ENCODE peak calls at places on chromosomes 3 and 15, in four cellular contexts. F is WTC11, T is HepG2, V is K562. U is an unnamed sample.

GRCh38 chr15:84921121-84921520 is 36.7 kb downstream of the SLC28A1 start:
- DNase-seq in F (no peak), T (no peak), V (no peak), U (no peak)

GRCh38 chr3:182603501-182603900 is 189.8 kb upstream of the ATP11B start:
- DNase-seq in F (no peak), T (no peak), V (no peak), U (no peak)

GRCh38 chr3:99373088-99373875 is 265.1 kb upstream of the COL8A1 start:
- DNase-seq in F (no peak), T (no peak), V (no peak), U (no peak)

GRCh38 chr3:134709563-134710312 is 58.9 kb upstream of the KY start:
- DNase-seq in F (no peak), T (no peak), V (no peak), U (no peak)

GRCh38 chr3:119664850-119665379 is 4.5 kb upstream of the POPDC2 start:
- DNase-seq in F (no peak), T (peak), V (no peak), U (peak)

GRCh38 chr3:169965562-169965961 is 1.0 kb upstream of the SEC62 start:
- DNase-seq in F (no peak), T (no peak), V (no peak), U (no peak)

GRCh38 chr3:26202169-26202568 is 412.3 kb downstream of the OXSM start:
- DNase-seq in F (no peak), T (no peak), V (no peak), U (no peak)

GRCh38 chr3:114595521-114596028 is 301.7 kb downstream of the TIGIT start:
- DNase-seq in F (no peak), T (peak), V (no peak), U (no peak)

GRCh38 chr3:126135056-126135397 is 45.4 kb downstream of the ALDH1L1 start:
- DNase-seq in F (peak), T (no peak), V (no peak), U (no peak)

GRCh38 chr3:47323431-47324277 is 40.9 kb downstream of the KLHL18 start:
- DNase-seq in F (no peak), T (no peak), V (peak), U (no peak)

GRCh38 chr3:23648326-23648964 is 157.3 kb upstream of the UBE2E1 start:
- DNase-seq in F (no peak), T (no peak), V (no peak), U (peak)

GRCh38 chr3:191366675-191367074 is 36.3 kb upstream of the UTS2B start:
- DNase-seq in F (no peak), T (no peak), V (peak), U (no peak)

GRCh38 chr15:81809543-81809942 is 236.3 kb downstream of the MEX3B start:
- DNase-seq in F (peak), T (peak), V (no peak), U (peak)

GRCh38 chr3:52532838-52533622 is 627 bp downstream of the NT5DC2 start:
- DNase-seq in F (peak), T (no peak), V (peak), U (no peak)

GRCh38 chr3:81920805-81921204 is 159.4 kb upstream of the GBE1 start:
- DNase-seq in F (no peak), T (no peak), V (no peak), U (no peak)

GRCh38 chr15:66945286-66945685 is 120.1 kb upstream of the SMAD3 start:
- DNase-seq in F (no peak), T (no peak), V (no peak), U (no peak)

GRCh38 chr15:98286831-98287230 is 326.3 kb downstream of the ARRDC4 start:
- DNase-seq in F (no peak), T (no peak), V (no peak), U (no peak)

GRCh38 chr3:105866656-105867653 is 1.9 kb downstream of the CBLB start:
- DNase-seq in F (no peak), T (peak), V (peak), U (no peak)

GRCh38 chr3:124256156-124256555 is 264.2 kb upstream of the ROPN1 start:
- DNase-seq in F (no peak), T (no peak), V (no peak), U (no peak)

GRCh38 chr3:9595877-9596276 is 42.3 kb upstream of the LHFPL4 start:
- DNase-seq in F (no peak), T (no peak), V (no peak), U (no peak)

GRCh38 chr3:24678441-24678865 is 183.8 kb upstream of the THRB start:
- DNase-seq in F (no peak), T (no peak), V (no peak), U (no peak)

GRCh38 chr3:171284308-171285075 is 175.7 kb downstream of the TNIK start:
- DNase-seq in F (no peak), T (no peak), V (no peak), U (peak)

GRCh38 chr3:72606005-72606800 is 242.0 kb downstream of the SHQ1 start:
- DNase-seq in F (no peak), T (peak), V (no peak), U (no peak)

GRCh38 chr15:70936326-70936725 is 43.7 kb downstream of the LRRC49 start:
- DNase-seq in F (no peak), T (no peak), V (no peak), U (no peak)

GRCh38 chr15:51161491-51162260 is 67.0 kb upstream of the TNFAIP8L3 start:
- DNase-seq in F (no peak), T (no peak), V (no peak), U (no peak)

GRCh38 chr3:140186421-140186920 is 251.5 kb downstream of the CLSTN2 start:
- DNase-seq in F (no peak), T (no peak), V (no peak), U (no peak)

GRCh38 chr3:14200276-14200675 is 21.7 kb downstream of the LSM3 start:
- DNase-seq in F (no peak), T (no peak), V (no peak), U (no peak)

GRCh38 chr15:99435138-99435695 is 130.6 kb upstream of the MEF2A start:
- DNase-seq in F (no peak), T (no peak), V (no peak), U (no peak)

GRCh38 chr3:69364354-69364753 is 21.5 kb downstream of the FRMD4B start:
- DNase-seq in F (no peak), T (no peak), V (no peak), U (no peak)

GRCh38 chr15:33994005-33994615 is 25.8 kb downstream of the CHRM5 start:
- DNase-seq in F (peak), T (peak), V (no peak), U (peak)

GRCh38 chr3:165820685-165821123 is 16.5 kb downstream of the BCHE start:
- DNase-seq in F (no peak), T (no peak), V (no peak), U (no peak)

GRCh38 chr15:87877114-87877810 is 379.3 kb downstream of the NTRK3 start:
- DNase-seq in F (no peak), T (no peak), V (peak), U (peak)

DNA sequence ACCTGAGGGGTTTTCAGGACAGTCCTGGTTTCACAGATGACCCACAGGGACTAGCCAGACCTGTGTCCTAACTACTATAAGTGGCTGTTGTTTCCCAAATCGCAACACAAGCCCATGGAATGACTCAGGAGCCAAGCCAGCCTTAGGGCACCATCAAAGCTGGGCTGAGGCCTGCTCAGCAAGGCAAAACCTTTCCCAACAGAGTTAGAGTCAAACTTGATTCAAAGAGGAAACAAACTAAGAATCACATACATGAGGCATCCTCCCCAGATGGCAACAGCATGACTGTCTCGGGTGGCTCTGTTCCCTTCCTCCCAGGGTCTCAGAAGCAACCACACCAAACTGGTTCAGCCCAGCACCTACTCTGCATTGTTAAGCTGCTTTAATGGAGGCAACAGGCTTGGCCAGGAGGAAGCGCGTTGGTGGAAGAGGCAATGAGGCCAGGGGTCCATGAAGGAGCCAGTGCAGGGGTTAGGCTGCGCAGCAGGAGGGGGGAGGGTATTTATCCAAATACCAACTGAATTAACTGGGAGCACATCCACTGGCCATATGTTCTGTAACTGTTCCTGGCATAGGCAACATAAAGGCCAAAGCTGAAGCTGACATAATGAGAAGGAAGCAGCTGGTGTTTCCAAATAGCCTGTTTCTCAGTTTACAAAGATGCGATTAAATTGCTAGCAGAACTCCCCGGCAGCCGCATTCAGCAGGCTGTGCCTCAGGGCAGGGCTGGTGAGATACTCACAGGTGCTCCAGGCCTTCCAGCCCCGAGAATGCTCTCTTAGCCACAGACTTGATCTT is 102.4 kb downstream of the LRIG1 start:
- DNase-seq in F (no peak), T (no peak), V (no peak), U (no peak)
- TF ChIP-seq NR3C1 in F (no peak), T (no peak), V (no peak), U (no peak)

GRCh38 chr3:19250959-19251610 is 102.8 kb downstream of the KCNH8 start:
- DNase-seq in F (peak), T (peak), V (no peak), U (no peak)
- TF ChIP-seq NR3C1 in F (no peak), T (no peak), V (no peak), U (no peak)

GRCh38 chr3:142029052-142029642 is 120.2 kb downstream of the TFDP2 start:
- DNase-seq in F (no peak), T (no peak), V (peak), U (no peak)

GRCh38 chr3:142027295-142027694 is 122.0 kb downstream of the TFDP2 start:
- DNase-seq in F (no peak), T (no peak), V (no peak), U (no peak)

GRCh38 chr3:142029791-142030190 is 119.6 kb downstream of the TFDP2 start:
- DNase-seq in F (no peak), T (no peak), V (no peak), U (no peak)

GRCh38 chr3:142027713-142028112 is 121.6 kb downstream of the TFDP2 start:
- DNase-seq in F (no peak), T (no peak), V (no peak), U (no peak)

DNA sequence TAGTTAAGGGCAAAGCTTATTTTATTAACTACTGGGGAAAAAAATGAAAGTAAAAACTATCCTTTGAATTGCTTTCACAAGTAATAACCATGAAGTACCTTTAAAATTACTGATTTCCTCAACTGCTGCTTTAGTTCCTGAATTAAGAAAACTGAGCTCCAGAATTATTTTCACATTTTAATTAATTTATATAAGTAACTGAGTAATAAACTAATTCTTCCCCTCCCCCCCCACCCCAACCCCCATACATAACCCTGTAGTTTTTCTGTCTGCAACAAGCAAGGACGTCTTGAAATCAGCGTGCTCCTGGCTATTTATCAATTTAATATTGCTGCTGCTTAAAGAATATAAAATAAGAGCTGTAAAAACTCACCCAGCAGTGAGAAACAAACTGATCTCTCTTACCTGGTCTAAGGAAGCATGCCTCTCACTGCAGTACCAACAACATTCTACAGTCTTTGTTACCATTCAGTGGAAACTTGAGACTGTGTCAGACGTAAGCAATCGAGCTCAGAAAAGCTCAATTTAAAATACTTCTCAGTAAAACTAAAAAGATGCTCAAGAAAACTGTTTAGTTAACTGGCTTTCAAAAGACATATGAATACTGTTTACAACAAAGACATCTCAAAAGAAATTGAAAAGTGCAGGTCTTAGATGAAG is 121.0 kb downstream of the TFDP2 start:
- DNase-seq in F (no peak), T (no peak), V (peak), U (no peak)
- TF ChIP-seq NR3C1 in F (no peak), T (no peak), V (no peak), U (no peak)

DNA sequence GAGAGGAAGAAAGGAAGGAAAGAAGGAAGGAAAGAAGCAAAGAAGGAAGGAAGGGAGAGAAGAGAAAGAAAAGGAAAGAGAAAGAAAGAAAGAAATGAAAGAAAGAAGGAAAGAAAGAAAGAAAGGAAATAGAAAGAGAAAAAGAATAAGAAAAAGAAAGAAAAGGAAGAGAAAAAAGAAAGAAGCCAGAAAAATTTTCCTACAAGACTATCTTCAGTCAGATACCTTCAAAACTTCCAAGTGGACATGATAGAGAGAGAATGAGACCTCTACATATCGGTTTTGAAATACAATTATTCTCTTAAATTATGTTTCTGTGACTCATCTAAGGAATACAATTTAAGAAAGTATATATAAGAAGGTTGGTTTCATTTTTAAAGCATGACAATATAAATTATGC is 1369.0 kb downstream of the ZPLD1 start:
- DNase-seq in F (no peak), T (no peak), V (no peak), U (no peak)
- TF ChIP-seq NR3C1 in F (no peak), T (no peak), V (no peak), U (no peak)

GRCh38 chr15:59545573-59545972 is 66.0 kb upstream of the GCNT3 start:
- DNase-seq in F (no peak), T (peak), V (no peak), U (no peak)
- TF ChIP-seq NR3C1 in F (no peak), T (no peak), V (no peak), U (no peak)

GRCh38 chr3:46089237-46090011 is 62.1 kb upstream of the XCR1 start:
- DNase-seq in F (no peak), T (no peak), V (no peak), U (peak)
- TF ChIP-seq NR3C1 in F (no peak), T (no peak), V (no peak), U (no peak)

DNA sequence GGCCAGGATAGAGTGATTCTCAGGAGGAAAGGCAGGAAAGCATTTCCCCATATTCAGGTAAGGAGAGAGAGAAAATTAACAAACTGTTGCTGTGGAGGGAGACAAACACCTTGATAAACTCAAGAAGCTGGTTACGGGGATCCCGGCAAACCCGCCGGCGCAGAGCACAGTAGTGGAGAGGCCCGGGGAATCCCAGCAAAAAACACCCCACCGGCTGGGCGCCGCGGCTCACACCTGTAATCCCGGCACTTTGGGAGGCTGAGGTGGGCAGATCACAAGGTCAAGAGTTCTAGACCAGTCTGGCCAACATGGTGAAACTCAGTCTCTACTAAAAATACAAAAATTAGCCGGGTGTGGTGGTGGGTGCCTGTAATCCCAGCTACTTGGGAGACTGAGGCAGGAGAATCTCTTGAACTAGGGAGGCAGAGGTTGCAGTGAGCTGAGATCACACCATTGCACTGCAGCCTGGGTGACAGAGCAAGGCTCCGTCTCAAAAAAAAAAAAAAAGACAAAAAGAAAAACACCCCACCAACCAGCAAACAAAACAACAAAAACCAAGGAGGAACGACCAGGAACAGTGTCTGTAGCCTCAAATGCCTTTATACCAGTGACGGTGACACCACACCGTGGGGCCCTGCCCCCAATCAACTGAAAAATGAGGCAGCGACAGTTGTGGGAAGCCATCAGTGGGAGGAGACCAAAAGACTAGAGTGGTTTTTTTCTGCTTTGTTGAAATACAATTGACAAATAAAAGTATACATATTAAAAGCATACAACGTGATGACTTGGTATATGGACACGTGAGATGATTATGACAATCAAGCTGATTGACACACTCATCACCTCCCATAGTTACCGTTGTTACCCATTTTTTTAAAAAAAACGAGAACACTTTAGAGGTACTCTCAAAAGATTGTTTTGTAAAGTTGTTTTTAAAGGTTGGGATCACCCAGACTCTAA is 40.2 kb upstream of the IDH2 start:
- DNase-seq in F (no peak), T (no peak), V (peak), U (no peak)
- TF ChIP-seq NR3C1 in F (no peak), T (no peak), V (no peak), U (no peak)

U was measured in A549.